ENCODE peak calls at places on chromosomes 2 and 18, in four cellular contexts. Y is K562, C is GM12878, U is HepG2. M is an unnamed sample.

GRCh38 chr2:135925571-135925970 is 49.3 kb upstream of the MCM6 start:
- DNase-seq in Y (no peak), C (no peak), U (no peak), M (no peak)

GRCh38 chr18:39453356-39453755 is 1887.8 kb upstream of the CELF4 start:
- DNase-seq in U (no peak), C (no peak), Y (no peak), M (no peak)

GRCh38 chr18:31877900-31878299 is 65.0 kb downstream of the TRAPPC8 start:
- DNase-seq in U (no peak), C (no peak), Y (no peak), M (no peak)

GRCh38 chr2:26870585-26871095 is 22.7 kb downstream of the DPYSL5 start:
- DNase-seq in Y (no peak), C (no peak), U (no peak), M (no peak)

GRCh38 chr2:9630001-9630749 is 622 bp downstream of the YWHAQ start:
- DNase-seq in C (no peak), Y (peak), U (peak), M (peak)

GRCh38 chr2:84781942-84782716 is 98.8 kb downstream of the TRABD2A start:
- DNase-seq in Y (no peak), C (no peak), U (no peak), M (no peak)

GRCh38 chr18:38611036-38611964 is 1045.7 kb upstream of the CELF4 start:
- DNase-seq in U (no peak), Y (no peak), C (peak), M (no peak)

GRCh38 chr18:32271649-32272324 is 81.9 kb downstream of the MEP1B start:
- DNase-seq in C (no peak), Y (peak), U (peak), M (peak)

GRCh38 chr2:18378020-18378653 is 182.3 kb downstream of the RDH14 start:
- DNase-seq in C (no peak), U (peak), Y (peak), M (peak)

GRCh38 chr2:225112362-225113111 is 70.3 kb upstream of the DOCK10 start:
- DNase-seq in C (peak), Y (no peak), U (no peak), M (no peak)

GRCh38 chr18:23825978-23826405 is 136.7 kb downstream of the LAMA3 start:
- DNase-seq in C (no peak), Y (no peak), U (no peak), M (no peak)

GRCh38 chr2:160194351-160194750 is 5.7 kb downstream of the ITGB6 start:
- DNase-seq in C (no peak), U (no peak), Y (no peak), M (no peak)

GRCh38 chr2:176789751-176790150 is 422.8 kb upstream of the HNRNPA3 start:
- DNase-seq in Y (no peak), C (no peak), U (no peak), M (no peak)

GRCh38 chr2:23545811-23546210 is 160.8 kb downstream of the KLHL29 start:
- DNase-seq in U (no peak), C (no peak), Y (no peak), M (peak)

GRCh38 chr2:44056947-44057346 is 61.2 kb upstream of the LRPPRC start:
- DNase-seq in U (no peak), Y (no peak), C (no peak), M (no peak)

GRCh38 chr2:102166189-102166845 is 20.5 kb upstream of the IL1RL2 start:
- DNase-seq in C (no peak), Y (no peak), U (peak), M (no peak)

GRCh38 chr2:88252646-88253045 is 82.5 kb downstream of the THNSL2 start:
- DNase-seq in C (no peak), U (no peak), Y (no peak), M (no peak)

GRCh38 chr2:43737097-43737854 is 36.6 kb upstream of the DYNC2LI1 start:
- DNase-seq in Y (no peak), C (no peak), U (no peak), M (no peak)

GRCh38 chr2:173750332-173750731 is 214.8 kb downstream of the SP3 start:
- DNase-seq in C (no peak), U (no peak), Y (no peak), M (no peak)

GRCh38 chr18:21686282-21687105 is 18.1 kb downstream of the ABHD3 start:
- DNase-seq in U (peak), Y (no peak), C (no peak), M (no peak)

GRCh38 chr18:74291771-74292540 is at the start of gene CYB5A:
- DNase-seq in Y (peak), U (peak), C (peak), M (peak)

GRCh38 chr18:61544178-61544577 is 210.9 kb downstream of the CDH20 start:
- DNase-seq in U (no peak), C (no peak), Y (no peak), M (no peak)

GRCh38 chr2:187982668-187983067 is 309.0 kb upstream of the GULP1 start:
- DNase-seq in Y (no peak), C (peak), U (no peak), M (no peak)

GRCh38 chr18:28581503-28582169 is 404.7 kb upstream of the CDH2 start:
- DNase-seq in U (no peak), C (no peak), Y (no peak), M (peak)

GRCh38 chr2:2264416-2264815 is 66.7 kb downstream of the MYT1L start:
- DNase-seq in C (no peak), Y (no peak), U (no peak), M (no peak)

GRCh38 chr2:215811003-215811402 is 202.3 kb downstream of the MREG start:
- DNase-seq in Y (no peak), U (no peak), C (no peak), M (no peak)

GRCh38 chr2:160075171-160075570 is 12.8 kb upstream of the PLA2R1 start:
- DNase-seq in U (no peak), Y (no peak), C (no peak), M (no peak)

GRCh38 chr2:186543561-186544131 is 46.2 kb upstream of the ITGAV start:
- DNase-seq in Y (no peak), C (no peak), U (no peak), M (no peak)

GRCh38 chr2:46763861-46764260 is 151.7 kb downstream of the MCFD2 start:
- DNase-seq in U (no peak), Y (no peak), C (no peak), M (no peak)

GRCh38 chr2:217142649-217143266 is 282.9 kb upstream of the TNP1 start:
- DNase-seq in C (no peak), Y (no peak), U (peak), M (peak)

GRCh38 chr2:1550658-1551316 is 137.5 kb downstream of the TPO start:
- DNase-seq in Y (peak), C (no peak), U (no peak), M (peak)

GRCh38 chr2:206085742-206086445 is at the start of gene INO80D:
- DNase-seq in C (peak), U (peak), Y (peak), M (peak)

GRCh38 chr2:117674172-117674571 is 140.3 kb upstream of the DDX18 start:
- DNase-seq in C (no peak), U (no peak), Y (no peak), M (no peak)

GRCh38 chr2:127410871-127411396 is 7.3 kb upstream of the PROC start:
- DNase-seq in Y (no peak), U (peak), C (no peak), M (no peak)

GRCh38 chr18:10343778-10344177 is 110.7 kb upstream of the APCDD1 start:
- DNase-seq in Y (no peak), U (no peak), C (no peak), M (no peak)

GRCh38 chr2:20536619-20537422 is 89.9 kb downstream of the RHOB start:
- DNase-seq in Y (no peak), U (peak), C (no peak), M (no peak)

GRCh38 chr2:100041946-100042345 is 100.4 kb downstream of the AFF3 start:
- DNase-seq in Y (no peak), C (no peak), U (no peak), M (no peak)

GRCh38 chr2:32810909-32811495 is 135.8 kb upstream of the LTBP1 start:
- DNase-seq in Y (no peak), U (no peak), C (no peak), M (no peak)

GRCh38 chr18:51089691-51090090 is 59.7 kb downstream of the SMAD4 start:
- DNase-seq in Y (no peak), U (no peak), C (no peak), M (no peak)

DNA sequence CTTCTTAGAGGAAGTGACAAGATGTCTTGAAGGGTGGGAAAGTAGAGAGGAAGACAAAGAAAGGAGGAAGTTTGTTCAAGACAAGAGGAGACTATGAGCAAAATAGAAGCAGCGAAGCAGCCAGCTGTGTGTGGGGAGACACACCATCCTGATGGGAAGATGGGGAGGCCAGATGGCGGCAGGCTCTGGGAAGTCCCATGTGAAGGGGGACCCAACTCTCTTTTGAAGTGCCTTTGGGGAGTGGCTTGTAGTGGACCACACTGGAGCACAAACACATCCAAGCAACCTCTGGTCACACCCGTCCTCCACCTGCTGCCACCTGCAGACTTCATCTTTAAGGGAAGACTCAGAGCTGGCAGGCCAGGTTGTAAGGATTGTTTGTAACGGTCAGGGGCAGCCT is 39.8 kb upstream of the INHBB start:
- DNase-seq in C (no peak), Y (no peak), U (no peak), M (no peak)
- TF ChIP-seq NFIC in C (no peak), Y (no peak), U (no peak), M (no peak)

DNA sequence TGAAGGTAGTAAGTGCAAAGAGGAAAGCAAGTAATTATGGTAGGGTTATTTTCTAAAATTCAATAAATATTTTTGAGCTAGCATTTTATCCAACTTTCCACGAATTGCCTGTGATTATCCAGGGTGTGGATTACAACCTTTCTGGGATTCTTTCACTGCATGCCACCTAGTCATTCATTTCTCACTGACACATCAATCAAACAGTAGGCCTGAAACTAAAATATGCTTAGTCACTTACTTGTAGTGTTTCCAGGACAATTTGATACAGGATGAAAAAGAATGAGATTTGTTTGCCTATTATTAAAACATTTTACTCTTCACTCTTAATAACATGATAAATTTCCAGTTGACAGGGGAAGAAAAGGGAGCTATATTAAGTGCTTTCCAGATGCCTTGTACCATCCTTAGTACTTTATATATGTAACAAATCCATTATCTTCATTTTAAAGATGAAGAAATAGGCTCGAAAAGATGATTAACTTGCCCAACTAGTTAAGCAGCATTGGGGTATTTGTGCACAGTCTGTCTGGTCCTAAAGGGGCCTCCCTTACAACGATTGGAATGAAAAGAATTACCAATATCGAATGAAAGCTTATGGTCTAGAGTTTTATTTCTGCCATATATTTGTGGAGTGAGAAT is 70.4 kb downstream of the KCTD1 start:
- DNase-seq in U (no peak), Y (no peak), C (no peak), M (no peak)
- TF ChIP-seq POLR2AphosphoS5 in U (no peak), Y (no peak), C (no peak), M (no peak)

DNA sequence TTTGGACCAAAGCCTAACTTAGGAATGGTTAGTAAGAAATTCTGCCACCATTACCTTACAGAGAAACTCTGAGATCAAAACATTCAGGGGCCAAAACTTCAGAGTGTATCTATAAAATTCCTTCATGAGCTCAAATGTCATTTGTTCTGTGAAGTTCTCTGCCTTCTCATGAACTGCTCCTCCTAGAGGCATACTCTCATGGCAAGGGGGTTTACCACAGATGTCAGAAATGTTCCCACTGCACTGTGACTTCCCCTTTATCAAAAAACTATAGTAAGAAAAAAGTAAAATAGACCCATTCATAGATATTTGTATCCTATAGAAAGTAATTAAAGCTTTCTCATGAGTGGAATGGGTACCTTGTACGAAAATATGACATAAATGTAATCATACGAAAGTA is 68.5 kb downstream of the USP40 start:
- DNase-seq in Y (no peak), U (no peak), C (no peak), M (no peak)
- TF ChIP-seq NFIC in Y (no peak), U (no peak), C (no peak), M (no peak)

GRCh38 chr2:64943387-64944150 is 45.6 kb upstream of the SLC1A4 start:
- DNase-seq in Y (no peak), U (peak), C (no peak), M (no peak)
- TF ChIP-seq POLR2AphosphoS5 in Y (no peak), U (no peak), C (no peak), M (no peak)

GRCh38 chr2:241074065-241074818 is 27.8 kb downstream of the MTERF4 start:
- DNase-seq in C (no peak), U (no peak), Y (no peak), M (no peak)
- TF ChIP-seq NFIC in C (no peak), U (no peak), Y (no peak), M (no peak)

GRCh38 chr2:74497777-74498499 is 1.5 kb downstream of the LBX2 start:
- DNase-seq in U (no peak), Y (no peak), C (no peak), M (peak)
- TF ChIP-seq POLR2AphosphoS5 in U (no peak), Y (no peak), C (peak), M (peak)

DNA sequence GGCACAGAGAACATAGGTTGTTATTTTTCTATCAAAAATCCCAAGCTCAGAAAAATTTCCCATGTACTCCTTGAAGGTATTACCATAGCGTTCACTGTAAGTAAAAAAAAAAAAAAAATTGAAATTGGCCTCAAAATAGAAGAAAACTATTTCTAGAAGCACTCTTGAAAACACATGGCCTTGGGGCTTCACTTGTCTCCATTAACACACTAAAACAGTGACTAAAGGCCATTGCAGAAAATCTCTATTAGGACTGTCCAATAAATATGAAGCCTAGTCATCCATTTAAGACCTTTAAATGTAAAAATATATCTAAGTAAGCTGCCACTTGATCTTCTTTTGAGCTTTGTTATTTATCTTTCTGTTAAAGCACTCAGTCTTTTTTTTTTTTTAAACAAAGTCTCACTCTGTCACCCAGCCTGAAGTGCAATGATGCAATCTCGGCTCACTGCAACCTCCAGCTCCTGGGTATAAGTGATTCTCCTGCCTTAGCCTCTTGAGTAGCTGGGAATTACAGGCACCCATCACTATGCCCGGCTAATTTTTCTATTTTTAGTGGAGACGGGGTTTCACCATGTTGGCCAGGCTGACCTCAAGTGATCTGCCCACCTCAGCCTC is 35.8 kb downstream of the CCDC68 start:
- DNase-seq in C (no peak), Y (no peak), U (peak), M (no peak)
- TF ChIP-seq NFIC in C (no peak), Y (no peak), U (no peak), M (no peak)

GRCh38 chr2:98777710-98778109 is 46.8 kb upstream of the MGAT4A start:
- DNase-seq in C (no peak), Y (no peak), U (no peak), M (no peak)

GRCh38 chr2:98773169-98773568 is 42.2 kb upstream of the MGAT4A start:
- DNase-seq in U (no peak), C (no peak), Y (no peak), M (no peak)

GRCh38 chr2:98777076-98777475 is 46.1 kb upstream of the MGAT4A start:
- DNase-seq in U (no peak), Y (no peak), C (no peak), M (no peak)

GRCh38 chr2:98773907-98774306 is 43.0 kb upstream of the MGAT4A start:
- DNase-seq in U (no peak), C (no peak), Y (no peak), M (no peak)

DNA sequence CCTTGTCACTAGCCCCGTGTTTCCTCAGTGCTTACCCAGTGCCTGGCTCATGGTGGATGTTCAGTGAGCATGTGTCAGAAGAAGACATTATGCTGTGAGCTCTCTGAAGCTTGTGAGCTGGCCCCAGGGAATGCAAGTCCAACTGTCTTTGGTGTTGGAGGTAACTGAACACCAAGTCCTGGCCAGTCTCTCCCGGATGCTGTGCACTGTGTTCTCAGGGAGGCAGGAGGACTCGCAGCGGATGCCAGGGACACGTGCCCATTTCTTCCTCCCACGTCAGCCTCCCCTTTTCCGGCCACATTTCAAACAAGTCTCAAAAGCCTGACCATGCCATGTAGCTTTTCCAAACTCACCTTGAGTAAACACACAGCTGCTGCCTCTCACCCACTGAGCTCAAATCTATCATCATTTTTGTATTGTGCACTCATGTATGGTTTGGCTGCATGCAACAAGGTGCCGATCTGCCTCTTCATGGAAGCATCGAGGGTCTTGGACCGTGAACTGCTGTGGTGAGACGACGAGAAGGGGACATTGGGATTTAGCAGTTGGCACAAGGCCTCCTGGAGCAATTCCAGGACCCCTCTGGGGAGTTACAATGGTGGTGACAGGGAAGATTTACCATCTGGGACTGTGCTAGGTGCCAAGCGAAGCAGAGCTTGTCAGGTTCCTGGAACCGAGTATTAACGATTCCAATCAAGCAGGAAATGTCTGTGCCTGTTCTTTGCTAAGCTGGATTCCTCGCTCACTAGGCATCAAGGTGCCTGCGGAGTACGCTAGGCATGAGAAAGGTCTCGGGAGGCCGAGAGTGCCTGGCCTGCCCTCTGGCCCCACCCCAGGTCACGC is 44.4 kb upstream of the MGAT4A start:
- DNase-seq in Y (no peak), C (no peak), U (no peak), M (no peak)
- TF ChIP-seq POLR2AphosphoS5 in Y (no peak), C (no peak), U (no peak), M (no peak)

GRCh38 chr2:109109342-109109741 is 19.7 kb upstream of the SH3RF3 start:
- DNase-seq in C (no peak), Y (no peak), U (no peak), M (peak)
- TF ChIP-seq NFIC in C (no peak), Y (no peak), U (no peak), M (no peak)

M was measured in SK-N-SH.